ENCODE peak calls at places on chromosomes 6 and 20, in ten cellular contexts. G, V, M, T, C, B, S, E, K and P are unnamed samples.

GRCh38 chr6:18047406-18047805 is 60.0 kb upstream of the KIF13A start:
- DNase-seq in G (no peak), V (no peak), M (no peak), T (no peak), C (peak; percentile 28), B (no peak), S (no peak), E (no peak), K (peak; percentile 58), P (no peak)

GRCh38 chr6:36550473-36551000 is 3.3 kb upstream of the STK38 start:
- DNase-seq in G (no peak), V (peak; percentile 71), M (no peak), T (no peak), C (no peak), B (no peak), S (no peak), E (no peak), K (no peak), P (no peak)

GRCh38 chr6:152863618-152864326 is 113.2 kb downstream of the VIP start:
- DNase-seq in G (peak; percentile 7), V (peak; percentile 82), M (peak; percentile 34), T (peak; percentile 66), C (peak; percentile 79), B (peak; percentile 23), S (peak; percentile 68), E (peak; percentile 63), K (peak; percentile 74), P (peak; percentile 62)

GRCh38 chr6:39224058-39224457 is 5.2 kb downstream of the KCNK5 start:
- DNase-seq in G (no peak), V (no peak), M (no peak), T (no peak), C (no peak), B (no peak), S (no peak), E (no peak), K (no peak), P (no peak)

GRCh38 chr6:31058128-31058894 is 48.0 kb downstream of the MUC22 start:
- DNase-seq in G (no peak), V (peak; percentile 43), M (no peak), T (peak; percentile 56), C (peak; percentile 96), B (no peak), S (peak; percentile 19), E (peak; percentile 88), K (no peak), P (no peak)

GRCh38 chr20:6058684-6059295 is 4.9 kb upstream of the LRRN4 start:
- DNase-seq in G (no peak), V (no peak), M (peak; percentile 54), T (no peak), C (no peak), B (no peak), S (peak; percentile 98), E (no peak), K (no peak), P (no peak)

GRCh38 chr6:54194067-54194466 is 82.8 kb downstream of the MLIP start:
- DNase-seq in G (no peak), V (no peak), M (no peak), T (no peak), C (peak; percentile 16), B (no peak), S (no peak), E (no peak), K (no peak), P (no peak)

GRCh38 chr20:8547035-8547649 is 415.1 kb downstream of the PLCB1 start:
- DNase-seq in G (no peak), V (no peak), M (no peak), T (no peak), C (no peak), B (no peak), S (no peak), E (no peak), K (no peak), P (no peak)

GRCh38 chr6:108838101-108838717 is 10.0 kb upstream of the ARMC2 start:
- DNase-seq in G (no peak), V (no peak), M (peak; percentile 69), T (no peak), C (no peak), B (no peak), S (no peak), E (no peak), K (no peak), P (peak; percentile 17)

GRCh38 chr6:117545161-117545595 is 57.1 kb downstream of the GOPC start:
- DNase-seq in G (no peak), V (no peak), M (no peak), T (no peak), C (no peak), B (no peak), S (peak; percentile 67), E (no peak), K (no peak), P (no peak)

GRCh38 chr20:4524307-4524706 is 197.4 kb upstream of the PRND start:
- DNase-seq in G (no peak), V (no peak), M (no peak), T (no peak), C (no peak), B (no peak), S (no peak), E (no peak), K (no peak), P (no peak)

GRCh38 chr20:54128175-54128574 is 45.6 kb downstream of the CYP24A1 start:
- DNase-seq in G (no peak), V (no peak), M (no peak), T (no peak), C (no peak), B (no peak), S (no peak), E (no peak), K (no peak), P (no peak)

GRCh38 chr20:62364911-62365736 is 2.0 kb downstream of the LAMA5 start:
- DNase-seq in G (no peak), V (no peak), M (peak; percentile 69), T (no peak), C (no peak), B (no peak), S (no peak), E (no peak), K (peak; percentile 86), P (no peak)

GRCh38 chr20:31923388-31924271 is 28.2 kb downstream of the PDRG1 start:
- DNase-seq in G (no peak), V (peak; percentile 22), M (no peak), T (no peak), C (no peak), B (no peak), S (peak; percentile 26), E (no peak), K (no peak), P (no peak)

GRCh38 chr6:30951907-30952469 is 11.2 kb downstream of the MUCL3 start:
- DNase-seq in G (no peak), V (no peak), M (no peak), T (no peak), C (no peak), B (no peak), S (no peak), E (no peak), K (no peak), P (no peak)

GRCh38 chr20:46332373-46333135 is 24.3 kb upstream of the CDH22 start:
- DNase-seq in G (no peak), V (no peak), M (no peak), T (no peak), C (no peak), B (peak; percentile 89), S (no peak), E (no peak), K (no peak), P (no peak)

GRCh38 chr6:68233623-68234022 is 401.5 kb upstream of the ADGRB3 start:
- DNase-seq in G (no peak), V (no peak), M (no peak), T (no peak), C (peak; percentile 1), B (no peak), S (no peak), E (no peak), K (no peak), P (no peak)

GRCh38 chr6:122838060-122838780 is 49.2 kb downstream of the SMPDL3A start:
- DNase-seq in G (no peak), V (peak; percentile 25), M (no peak), T (peak; percentile 42), C (peak; percentile 38), B (no peak), S (peak; percentile 37), E (no peak), K (no peak), P (no peak)

GRCh38 chr6:83114164-83114563 is 46.7 kb downstream of the DOP1A start:
- DNase-seq in G (no peak), V (no peak), M (no peak), T (no peak), C (no peak), B (no peak), S (no peak), E (no peak), K (no peak), P (no peak)

GRCh38 chr6:38453302-38453701 is 186.4 kb downstream of the BTBD9 start:
- DNase-seq in G (no peak), V (no peak), M (no peak), T (no peak), C (no peak), B (no peak), S (no peak), E (no peak), K (no peak), P (no peak)

GRCh38 chr6:105621564-105622175 is 218.8 kb upstream of the PREP start:
- DNase-seq in G (no peak), V (no peak), M (no peak), T (no peak), C (no peak), B (no peak), S (no peak), E (no peak), K (no peak), P (no peak)

GRCh38 chr6:166360243-166361079 is 18.1 kb upstream of the SFT2D1 start:
- DNase-seq in G (no peak), V (no peak), M (no peak), T (no peak), C (peak; percentile 11), B (no peak), S (no peak), E (peak; percentile 9), K (no peak), P (no peak)

GRCh38 chr20:37699202-37699601 is 5.4 kb downstream of the CTNNBL1 start:
- DNase-seq in G (no peak), V (no peak), M (no peak), T (no peak), C (no peak), B (no peak), S (no peak), E (peak; percentile 12), K (no peak), P (no peak)

GRCh38 chr6:38443341-38443740 is 196.4 kb downstream of the BTBD9 start:
- DNase-seq in G (no peak), V (no peak), M (no peak), T (peak; percentile 19), C (no peak), B (no peak), S (no peak), E (no peak), K (no peak), P (no peak)

GRCh38 chr6:23106951-23107350 is 537.6 kb downstream of the HDGFL1 start:
- DNase-seq in G (no peak), V (no peak), M (no peak), T (no peak), C (no peak), B (no peak), S (no peak), E (peak; percentile 62), K (no peak), P (no peak)

GRCh38 chr6:25504661-25505060 is 147.4 kb upstream of the SCGN start:
- DNase-seq in G (no peak), V (no peak), M (no peak), T (no peak), C (no peak), B (no peak), S (peak; percentile 73), E (no peak), K (no peak), P (no peak)

GRCh38 chr6:2231438-2231837 is 14.0 kb downstream of the GMDS start:
- DNase-seq in G (no peak), V (no peak), M (no peak), T (no peak), C (no peak), B (no peak), S (no peak), E (no peak), K (no peak), P (no peak)

GRCh38 chr6:19415605-19416326 is 421.4 kb upstream of the ID4 start:
- DNase-seq in G (no peak), V (no peak), M (no peak), T (no peak), C (peak; percentile 15), B (no peak), S (no peak), E (no peak), K (no peak), P (no peak)